ENCODE peak calls at places on chromosomes 5 and 9, in seven cellular contexts. J is hepatocyte, H is A549, K is choroid plexus epithelial cell, U is cardiac fibroblast, M is lower lobe of right lung, S is pancreas. T is an unnamed sample.

GRCh38 chr9:124352616-124353015 is 62.6 kb downstream of the PSMB7 start:
- DNase-seq in K (no peak), U (no peak), M (no peak), H (no peak), J (no peak), S (no peak), T (no peak)

GRCh38 chr5:72156921-72157320 is 49.6 kb downstream of the MAP1B start:
- DNase-seq in M (no peak), J (no peak), S (no peak), K (peak), U (peak), H (no peak), T (peak)

GRCh38 chr5:10594591-10595210 is 30.8 kb downstream of the ANKRD33B start:
- DNase-seq in J (no peak), K (peak), H (no peak), M (no peak), U (peak), S (no peak), T (peak)

GRCh38 chr9:22008662-22009562 is at the start of gene CDKN2B:
- DNase-seq in M (peak), J (peak), K (peak), U (peak), S (peak), H (no peak), T (peak)

GRCh38 chr9:135993840-135994776 is 32.9 kb upstream of the UBAC1 start:
- DNase-seq in H (no peak), J (peak), K (no peak), M (peak), U (no peak), S (peak), T (no peak)

GRCh38 chr9:120841930-120842684 is 615 bp downstream of the PSMD5 start:
- DNase-seq in J (no peak), U (no peak), H (no peak), S (peak), M (no peak), K (peak), T (peak)

GRCh38 chr5:151720195-151720594 is 33.5 kb upstream of the SPARC start:
- DNase-seq in H (no peak), M (no peak), J (no peak), S (no peak), U (no peak), K (no peak), T (no peak)

GRCh38 chr5:179833709-179834070 is 13.0 kb downstream of the SQSTM1 start:
- DNase-seq in M (no peak), K (peak), U (no peak), J (no peak), H (no peak), S (no peak), T (no peak)

GRCh38 chr5:100840364-100840763 is 62.7 kb downstream of the ST8SIA4 start:
- DNase-seq in S (no peak), H (peak), J (no peak), U (peak), K (peak), M (no peak), T (peak)

GRCh38 chr9:76271755-76272154 is 122.5 kb downstream of the RFK start:
- DNase-seq in K (peak), S (no peak), H (peak), M (no peak), U (no peak), J (no peak), T (peak)

GRCh38 chr5:139966856-139967255 is 76.2 kb downstream of the NRG2 start:
- DNase-seq in M (no peak), U (no peak), S (no peak), K (no peak), H (no peak), J (no peak), T (no peak)

GRCh38 chr9:126222363-126222834 is 104.2 kb upstream of the MVB12B start:
- DNase-seq in S (no peak), H (no peak), U (no peak), J (no peak), M (no peak), K (no peak), T (no peak)

GRCh38 chr9:114288233-114289051 is 34.5 kb upstream of the ORM1 start:
- DNase-seq in H (peak), M (peak), U (peak), S (peak), J (no peak), K (peak), T (peak)

GRCh38 chr9:80699551-80699998 is 989.8 kb downstream of the TLE1 start:
- DNase-seq in K (peak), J (peak), H (no peak), S (no peak), U (peak), M (no peak), T (peak)

GRCh38 chr5:124000558-124000957 is 488.6 kb downstream of the CSNK1G3 start:
- DNase-seq in K (no peak), U (peak), J (no peak), S (no peak), H (no peak), M (no peak), T (no peak)

GRCh38 chr5:3197699-3198098 is 397.9 kb upstream of the IRX1 start:
- DNase-seq in K (no peak), U (no peak), M (no peak), J (peak), S (no peak), H (no peak), T (peak)

GRCh38 chr9:128276574-128277270 is 646 bp downstream of the SWI5 start:
- DNase-seq in H (no peak), M (no peak), U (peak), K (peak), J (peak), S (no peak), T (peak)

GRCh38 chr5:154189819-154190651 is 498 bp upstream of the GALNT10 start:
- DNase-seq in S (peak), H (peak), M (peak), K (peak), J (peak), U (peak), T (peak)

GRCh38 chr9:34127035-34127948 is 794 bp upstream of the DCAF12 start:
- DNase-seq in M (no peak), H (no peak), J (no peak), S (no peak), U (no peak), K (no peak), T (no peak)

GRCh38 chr9:3136999-3137675 is 293.2 kb upstream of the PUM3 start:
- DNase-seq in M (no peak), H (no peak), J (no peak), K (no peak), S (no peak), U (peak), T (no peak)

GRCh38 chr9:130940693-130941576 is 1.9 kb upstream of the FIBCD1 start:
- DNase-seq in K (peak), H (peak), J (peak), M (peak), S (peak), U (peak), T (no peak)

GRCh38 chr5:143454936-143455516 is 51.5 kb upstream of the NR3C1 start:
- DNase-seq in J (no peak), S (no peak), K (no peak), H (no peak), M (no peak), U (no peak), T (no peak)

GRCh38 chr5:145854651-145855258 is 18.1 kb downstream of the GRXCR2 start:
- DNase-seq in K (peak), U (peak), S (no peak), M (no peak), H (peak), J (peak), T (peak)

GRCh38 chr5:160287378-160288051 is 24.8 kb downstream of the CCNJL start:
- DNase-seq in S (peak), K (peak), H (no peak), J (peak), M (peak), U (peak), T (peak)

GRCh38 chr9:20997503-20998076 is 33.9 kb downstream of the HACD4 start:
- DNase-seq in H (no peak), M (no peak), S (no peak), K (no peak), J (no peak), U (no peak), T (no peak)

GRCh38 chr9:109417054-109417453 is 81.1 kb downstream of the PTPN3 start:
- DNase-seq in U (no peak), S (no peak), J (no peak), K (no peak), M (no peak), H (no peak), T (no peak)

GRCh38 chr9:32069169-32069813 is 315.2 kb upstream of the ACO1 start:
- DNase-seq in S (no peak), J (no peak), M (no peak), U (no peak), H (no peak), K (peak), T (no peak)

GRCh38 chr5:3006526-3006925 is 255.0 kb upstream of the IRX2 start:
- DNase-seq in U (no peak), M (no peak), K (no peak), H (no peak), S (no peak), J (no peak), T (no peak)

GRCh38 chr9:136856541-136857141 is 4.5 kb downstream of the MAMDC4 start:
- DNase-seq in H (no peak), J (peak), U (no peak), M (no peak), K (no peak), S (peak), T (no peak)

GRCh38 chr5:132428811-132429440 is 59.4 kb downstream of the SLC22A5 start:
- DNase-seq in S (no peak), U (peak), M (no peak), K (peak), J (peak), H (peak), T (peak)

GRCh38 chr9:27534658-27535209 is 5.1 kb upstream of the MOB3B start:
- DNase-seq in U (no peak), M (no peak), H (no peak), S (no peak), K (no peak), J (no peak), T (no peak)

GRCh38 chr9:88574993-88575392 is 40.0 kb downstream of the NXNL2 start:
- DNase-seq in S (no peak), H (peak), K (no peak), U (peak), J (no peak), M (no peak), T (peak)

GRCh38 chr5:96110289-96110688 is 148.6 kb upstream of the ELL2 start:
- DNase-seq in U (no peak), S (no peak), H (no peak), M (no peak), J (no peak), K (no peak), T (no peak)

GRCh38 chr9:115972362-115972761 is 181.2 kb upstream of the PAPPA start:
- DNase-seq in U (no peak), S (no peak), M (no peak), H (peak), K (peak), J (no peak), T (no peak)

GRCh38 chr5:78399115-78399514 is 38.7 kb downstream of the SCAMP1 start:
- DNase-seq in M (no peak), J (no peak), U (peak), H (no peak), S (no peak), K (no peak), T (no peak)

DNA sequence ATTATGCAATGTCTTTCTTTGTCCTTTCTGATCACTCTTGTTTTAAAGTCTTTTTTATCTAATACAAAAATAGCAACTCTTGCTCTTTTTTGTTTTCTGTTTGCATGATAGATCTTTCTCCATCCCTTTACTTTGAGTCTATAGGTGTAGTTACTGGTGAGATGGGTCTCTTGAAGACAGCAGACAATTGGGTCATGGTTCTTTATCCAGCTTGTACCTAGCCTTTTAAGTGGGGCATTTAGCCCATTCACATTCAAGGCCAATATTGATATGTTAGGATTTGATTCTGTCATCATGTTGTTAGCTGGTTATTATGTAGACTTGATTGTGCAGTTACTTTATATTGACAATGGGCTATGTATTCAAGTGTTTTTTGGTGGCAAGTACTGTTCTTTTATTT is 245.9 kb upstream of the TARS1 start:
- DNase-seq in K (no peak), U (no peak), J (no peak), M (no peak), H (no peak), S (no peak), T (no peak)
- H3K4me3 ChIP-seq in K (no peak), U (no peak), J (no peak), M (no peak), H (no peak), S (no peak), T (no peak)

GRCh38 chr5:93607367-93608258 is 24.6 kb downstream of the NR2F1 start:
- DNase-seq in K (peak), U (peak), H (peak), M (no peak), S (no peak), J (peak), T (peak)
- TF ChIP-seq CTCF in K (peak), U (peak), H (peak), M (peak), S (no peak), J (peak), T (peak)

DNA sequence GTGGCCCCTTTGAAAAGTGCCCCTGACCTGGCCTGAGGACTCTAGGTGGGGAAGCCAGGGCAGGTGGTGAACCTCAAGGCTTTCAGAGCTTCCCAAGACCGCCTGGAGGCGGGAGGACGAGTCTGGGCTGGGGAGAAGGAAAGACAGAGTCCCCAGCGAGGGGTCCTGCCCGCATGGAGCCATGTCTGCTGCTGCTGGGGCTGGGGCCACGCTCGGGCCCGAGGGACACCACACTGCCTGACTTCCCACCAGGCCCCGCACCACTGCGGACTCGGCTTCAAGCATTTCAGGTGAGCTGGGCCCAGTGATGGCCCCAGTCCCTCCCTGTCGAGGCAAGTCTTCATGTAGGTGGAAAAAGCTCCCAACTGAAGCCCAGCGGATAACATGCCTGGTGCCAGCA is 62.1 kb upstream of the SARDH start:
- DNase-seq in U (no peak), K (no peak), S (no peak), H (no peak), J (no peak), M (no peak), T (no peak)
- H3K4me3 ChIP-seq in U (no peak), K (no peak), S (no peak), H (no peak), J (no peak), M (no peak), T (no peak)

GRCh38 chr5:82349651-82350050 is 71.5 kb upstream of the RPS23 start:
- DNase-seq in M (no peak), U (no peak), H (peak), S (no peak), K (no peak), J (peak), T (no peak)

GRCh38 chr5:82351754-82352145 is 73.6 kb upstream of the RPS23 start:
- DNase-seq in S (no peak), U (peak), H (peak), M (no peak), K (peak), J (peak), T (peak)

GRCh38 chr5:82353522-82353921 is 75.4 kb upstream of the RPS23 start:
- DNase-seq in M (no peak), S (no peak), K (no peak), J (no peak), H (no peak), U (no peak), T (no peak)

GRCh38 chr5:82354543-82354942 is 76.4 kb upstream of the RPS23 start:
- DNase-seq in M (no peak), K (no peak), U (no peak), S (no peak), J (no peak), H (no peak), T (no peak)

GRCh38 chr5:82352146-82352791 is 74.1 kb upstream of the RPS23 start:
- DNase-seq in S (no peak), U (peak), K (no peak), H (no peak), M (no peak), J (no peak), T (no peak)
- TF ChIP-seq CTCF in S (no peak), U (no peak), K (no peak), H (no peak), M (no peak), J (no peak), T (no peak)

GRCh38 chr5:26868504-26868903 is 169.9 kb downstream of the CDH9 start:
- DNase-seq in K (no peak), J (no peak), H (no peak), U (no peak), S (no peak), M (no peak), T (no peak)

GRCh38 chr5:26872337-26872736 is 166.0 kb downstream of the CDH9 start:
- DNase-seq in K (no peak), U (no peak), H (no peak), J (no peak), S (no peak), M (no peak), T (no peak)

GRCh38 chr5:26864061-26864460 is 174.3 kb downstream of the CDH9 start:
- DNase-seq in U (no peak), H (no peak), S (no peak), J (no peak), K (no peak), M (no peak), T (no peak)

GRCh38 chr5:26869781-26870180 is 168.6 kb downstream of the CDH9 start:
- DNase-seq in M (no peak), U (no peak), K (no peak), S (no peak), J (no peak), H (no peak), T (no peak)
- H3K4me3 ChIP-seq in M (no peak), U (no peak), K (no peak), S (no peak), J (no peak), H (no peak), T (no peak)

GRCh38 chr5:101977729-101978345 is 318.2 kb downstream of the SLCO4C1 start:
- DNase-seq in K (peak), J (peak), H (peak), M (no peak), U (peak), S (no peak), T (peak)
- TF ChIP-seq CTCF in K (peak), J (peak), H (peak), M (peak), U (peak), S (peak), T (peak)

DNA sequence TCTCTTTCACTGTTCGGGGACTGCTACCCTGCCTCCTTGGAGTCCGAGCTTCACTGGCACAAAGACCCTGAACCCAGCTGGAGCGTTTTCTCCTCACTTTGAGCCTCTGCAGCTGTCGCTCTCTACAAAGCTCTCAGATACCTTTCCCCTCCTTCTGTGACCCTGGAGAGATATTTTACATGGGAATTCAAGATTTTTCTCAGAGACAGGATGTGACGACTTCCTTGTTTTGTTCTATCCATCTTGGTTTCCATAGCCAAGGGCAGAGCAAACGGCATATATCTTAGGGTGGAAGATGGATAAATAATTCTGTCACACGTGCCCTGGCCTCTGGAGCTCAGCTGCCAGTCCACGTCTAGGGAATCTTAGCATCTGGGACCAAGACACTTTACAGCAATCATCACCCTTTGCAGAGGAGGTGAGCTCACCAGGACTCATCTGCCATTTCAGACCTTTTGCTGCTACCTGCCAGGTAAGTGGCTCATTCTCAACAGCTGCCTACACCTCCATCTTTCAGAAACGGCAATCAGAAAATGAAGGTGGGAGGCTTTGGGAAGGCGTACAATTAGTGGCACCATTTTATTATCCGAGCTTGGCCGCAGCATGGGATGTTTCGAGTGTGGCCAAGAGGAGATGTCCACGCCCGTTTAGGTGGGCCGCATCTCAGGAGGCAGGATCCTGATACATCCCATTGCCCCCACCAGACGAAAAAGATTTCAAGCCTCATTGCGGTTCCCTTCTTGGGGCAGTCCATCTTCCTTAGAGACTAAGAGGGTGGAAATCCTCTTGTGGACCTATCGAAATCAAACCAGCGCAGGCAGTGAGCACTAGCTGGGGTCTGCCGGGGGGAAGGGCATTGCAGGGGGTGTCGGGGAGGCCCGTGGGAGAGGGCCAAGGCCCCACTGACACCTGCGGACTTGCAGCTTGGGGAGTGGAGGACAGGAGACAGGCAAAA is at the start of gene BTNL9:
- DNase-seq in S (no peak), U (no peak), H (no peak), M (no peak), J (no peak), K (no peak), T (no peak)
- H3K4me3 ChIP-seq in S (no peak), U (no peak), H (no peak), M (peak), J (no peak), K (no peak), T (no peak)

GRCh38 chr9:82524407-82524806 is 535.8 kb downstream of the SPATA31D1 start:
- DNase-seq in M (no peak), H (no peak), U (no peak), S (no peak), K (no peak), J (no peak), T (no peak)
- TF ChIP-seq CTCF in M (no peak), H (no peak), U (no peak), S (no peak), K (no peak), J (no peak), T (no peak)

GRCh38 chr5:149379807-149380374 is 799 bp upstream of the IL17B start:
- DNase-seq in K (no peak), U (no peak), H (no peak), J (no peak), M (no peak), S (no peak), T (no peak)
- H3K4me3 ChIP-seq in K (no peak), U (no peak), H (no peak), J (no peak), M (no peak), S (no peak), T (no peak)

GRCh38 chr9:69153707-69154521 is 20.2 kb upstream of the TJP2 start:
- DNase-seq in J (no peak), K (no peak), U (no peak), S (no peak), M (no peak), H (no peak), T (no peak)

GRCh38 chr9:69147041-69147834 is 26.8 kb upstream of the TJP2 start:
- DNase-seq in J (no peak), K (no peak), U (no peak), S (no peak), M (no peak), H (no peak), T (no peak)

GRCh38 chr9:69145148-69145547 is 28.9 kb upstream of the TJP2 start:
- DNase-seq in U (no peak), S (no peak), M (no peak), J (no peak), K (no peak), H (no peak), T (no peak)

GRCh38 chr9:69151506-69151905 is 22.6 kb upstream of the TJP2 start:
- DNase-seq in S (no peak), K (no peak), J (no peak), M (no peak), H (no peak), U (no peak), T (no peak)

GRCh38 chr9:69149321-69149807 is 24.7 kb upstream of the TJP2 start:
- DNase-seq in H (no peak), M (no peak), U (peak), K (peak), J (peak), S (no peak), T (peak)
- TF ChIP-seq CTCF in H (no peak), M (peak), U (peak), K (peak), J (peak), S (no peak), T (peak)